ENCODE peak calls at places on chromosome 11, in nine cellular contexts. Y is CD8-positive, alpha-beta T cell; Z is fibroblast of lung; W is lower lobe of right lung; T is retinal pigment epithelial cell; C is A549; K is HFF-Myc; J is tibial artery; H is choroid plexus epithelial cell. V is an unnamed sample.

GRCh38 chr11:113839842-113840241 is 35.5 kb downstream of the USP28 start:
- DNase-seq in K (no peak), Y (no peak), T (no peak), H (no peak), J (no peak), Z (no peak), W (no peak), C (no peak), V (peak)

GRCh38 chr11:67998150-67999045 is 5.5 kb downstream of the UNC93B1 start:
- DNase-seq in Y (no peak), W (peak), C (no peak), J (no peak), H (no peak), K (no peak), T (no peak), Z (no peak), V (no peak)

GRCh38 chr11:12694182-12694531 is 19.9 kb downstream of the TEAD1 start:
- DNase-seq in Y (no peak), H (peak), K (no peak), C (no peak), W (peak), J (no peak), T (no peak), Z (no peak), V (no peak)

GRCh38 chr11:33329705-33330329 is 72.6 kb downstream of the HIPK3 start:
- DNase-seq in T (peak), J (no peak), Y (peak), H (peak), Z (peak), C (peak), K (peak), W (no peak), V (peak)

GRCh38 chr11:96869207-96869606 is 479.4 kb downstream of the JRKL start:
- DNase-seq in H (no peak), W (no peak), T (peak), C (no peak), J (no peak), Y (no peak), Z (peak), K (no peak), V (no peak)

GRCh38 chr11:70297341-70297740 is 26.9 kb downstream of the PPFIA1 start:
- DNase-seq in T (no peak), J (no peak), K (no peak), W (no peak), Y (no peak), H (peak), Z (no peak), C (no peak), V (no peak)

GRCh38 chr11:119614227-119615002 is 114.6 kb downstream of the NECTIN1 start:
- DNase-seq in J (no peak), C (no peak), T (no peak), Z (no peak), W (no peak), Y (no peak), H (no peak), K (no peak), V (no peak)

GRCh38 chr11:118984825-118985224 is 13.1 kb upstream of the CENATAC start:
- DNase-seq in H (no peak), J (no peak), Z (no peak), K (no peak), T (no peak), Y (no peak), C (no peak), W (no peak), V (no peak)

GRCh38 chr11:63489879-63490278 is 1.1 kb downstream of the PLAAT5 start:
- DNase-seq in K (no peak), C (no peak), J (no peak), Y (no peak), T (no peak), H (peak), Z (peak), W (no peak), V (no peak)

GRCh38 chr11:35157814-35158213 is 18.8 kb downstream of the CD44 start:
- DNase-seq in K (no peak), H (no peak), Y (no peak), T (no peak), W (no peak), C (no peak), J (no peak), Z (no peak), V (no peak)

GRCh38 chr11:45321031-45321595 is 35.0 kb upstream of the SYT13 start:
- DNase-seq in J (peak), W (no peak), K (no peak), Y (no peak), H (no peak), Z (no peak), C (no peak), T (no peak), V (no peak)

GRCh38 chr11:29025001-29025400 is 916.8 kb downstream of the METTL15 start:
- DNase-seq in Y (no peak), T (no peak), C (no peak), H (peak), Z (no peak), K (no peak), W (no peak), J (no peak), V (no peak)

GRCh38 chr11:10329935-10330334 is 25.1 kb downstream of the ADM start:
- DNase-seq in H (peak), Z (peak), K (no peak), T (no peak), J (no peak), C (no peak), W (no peak), Y (no peak), V (no peak)

GRCh38 chr11:116420770-116421528 is 351.8 kb downstream of the BUD13 start:
- DNase-seq in Z (no peak), J (no peak), W (no peak), K (no peak), Y (no peak), H (peak), C (no peak), T (no peak), V (no peak)

GRCh38 chr11:35138606-35138948 is 394 bp upstream of the CD44 start:
- DNase-seq in T (no peak), J (no peak), Y (no peak), Z (no peak), K (no peak), C (peak), W (no peak), H (no peak), V (no peak)

GRCh38 chr11:64448599-64449380 is 89.8 kb downstream of the RPS6KA4 start:
- DNase-seq in K (no peak), C (peak), J (peak), H (peak), W (peak), Z (peak), Y (peak), T (no peak), V (no peak)

GRCh38 chr11:57391546-57391945 is 1.1 kb upstream of the PRG2 start:
- DNase-seq in W (no peak), H (no peak), C (no peak), K (no peak), T (no peak), Y (no peak), J (no peak), Z (no peak), V (no peak)

GRCh38 chr11:1303973-1304372 is 5.5 kb downstream of the TOLLIP start:
- DNase-seq in T (no peak), H (peak), Y (no peak), J (peak), Z (peak), C (no peak), W (peak), K (no peak), V (no peak)

GRCh38 chr11:36258730-36259360 is 30.4 kb downstream of the COMMD9 start:
- DNase-seq in H (peak), W (no peak), T (peak), Y (no peak), K (peak), C (peak), J (peak), Z (peak), V (no peak)

GRCh38 chr11:106077609-106078517 is at the start of gene AASDHPPT:
- DNase-seq in Y (no peak), C (peak), H (peak), K (no peak), W (no peak), T (no peak), Z (peak), J (no peak), V (no peak)

GRCh38 chr11:71432761-71433647 is 15.2 kb downstream of the DHCR7 start:
- DNase-seq in H (no peak), Z (no peak), T (no peak), W (no peak), C (no peak), K (no peak), Y (no peak), J (no peak), V (no peak)

GRCh38 chr11:11279956-11280689 is 72.9 kb downstream of the CSNK2A3 start:
- DNase-seq in J (no peak), Z (peak), W (no peak), K (no peak), C (no peak), Y (no peak), T (no peak), H (peak), V (no peak)

GRCh38 chr11:97888641-97889040 is 1132.1 kb upstream of the CNTN5 start:
- DNase-seq in W (no peak), K (no peak), T (no peak), H (no peak), Z (no peak), J (no peak), Y (no peak), C (no peak), V (no peak)

GRCh38 chr11:111372538-111372937 is 6.5 kb downstream of the POU2AF1 start:
- DNase-seq in H (no peak), T (no peak), K (no peak), C (no peak), J (no peak), Y (no peak), W (no peak), Z (no peak), V (no peak)

GRCh38 chr11:67311556-67312082 is 8.3 kb downstream of the SSH3 start:
- DNase-seq in Z (no peak), C (no peak), Y (no peak), T (no peak), K (no peak), H (no peak), W (no peak), J (no peak), V (no peak)

GRCh38 chr11:86784247-86784681 is 16.1 kb upstream of the PRSS23 start:
- DNase-seq in C (no peak), Z (peak), W (no peak), K (no peak), Y (no peak), H (peak), T (no peak), J (no peak), V (no peak)

GRCh38 chr11:3154001-3154599 is 11.0 kb downstream of the OSBPL5 start:
- DNase-seq in W (no peak), C (no peak), Y (no peak), Z (no peak), T (no peak), J (peak), H (peak), K (no peak), V (no peak)

GRCh38 chr11:126631399-126631798 is 275.9 kb downstream of the ST3GAL4 start:
- DNase-seq in C (no peak), Y (no peak), K (no peak), J (no peak), H (no peak), Z (no peak), W (no peak), T (no peak), V (no peak)

GRCh38 chr11:46377266-46377665 is 4.2 kb upstream of the MDK start:
- DNase-seq in Y (no peak), J (no peak), H (no peak), K (no peak), W (no peak), C (no peak), T (no peak), Z (no peak), V (no peak)

GRCh38 chr11:67303989-67304411 is 670 bp downstream of the SSH3 start:
- DNase-seq in W (peak), H (no peak), C (no peak), J (peak), Z (no peak), T (no peak), Y (no peak), K (no peak), V (no peak)

DNA sequence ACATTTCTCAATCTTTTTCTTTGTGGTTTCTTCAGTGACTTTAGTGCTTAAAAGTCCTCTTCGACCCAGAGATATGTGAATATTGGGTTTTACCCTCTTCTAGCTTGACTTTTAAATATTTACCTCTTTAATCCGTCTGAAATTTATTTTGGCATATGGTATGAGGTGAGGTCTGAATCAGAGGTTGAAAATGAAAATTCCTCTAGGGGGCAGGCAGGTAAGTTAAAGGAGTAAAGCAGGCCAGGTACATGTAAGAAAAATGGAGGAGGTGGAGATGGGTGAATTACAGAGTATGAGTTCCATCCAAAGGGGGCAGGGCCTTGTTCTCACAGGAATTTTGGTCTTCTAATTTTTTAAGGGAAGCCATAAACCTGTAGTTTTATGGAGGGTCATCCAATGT is 263.8 kb upstream of the NARS2 start:
- DNase-seq in Z (peak), K (no peak), W (no peak), J (no peak), T (no peak), C (no peak), H (no peak), Y (no peak), V (no peak)
- TF ChIP-seq CTCF in Z (no peak), K (no peak), W (no peak), J (no peak), T (no peak), C (no peak), H (no peak), Y (no peak), V (peak)

GRCh38 chr11:47950396-47950795 is 30.0 kb upstream of the PTPRJ start:
- DNase-seq in Y (peak), C (no peak), H (peak), K (no peak), T (no peak), Z (no peak), W (peak), J (no peak), V (peak)
- H3K4me3 ChIP-seq in Y (no peak), C (no peak), H (no peak), K (no peak), T (no peak), Z (no peak), W (no peak), J (no peak), V (no peak)

DNA sequence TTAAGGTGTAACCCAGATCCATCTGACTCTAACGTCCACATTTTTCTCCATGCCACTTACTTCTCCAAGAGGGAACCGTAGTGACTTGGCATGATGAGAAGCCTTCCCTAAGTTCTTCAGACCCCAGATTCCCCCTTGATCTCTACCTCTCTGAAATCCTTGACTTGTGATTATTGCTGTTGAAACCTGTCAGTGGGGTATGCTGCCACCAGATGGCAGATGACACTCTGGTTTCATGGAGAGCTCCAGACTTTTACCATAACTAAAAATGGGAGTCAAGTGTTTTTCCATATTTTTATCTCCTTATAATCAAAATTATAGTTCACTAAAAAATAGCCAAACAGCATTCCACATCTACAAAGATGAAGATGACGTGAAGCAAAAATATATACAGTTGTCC is 504.2 kb downstream of the SOX6 start:
- DNase-seq in C (no peak), Y (no peak), W (no peak), T (no peak), K (no peak), J (no peak), Z (peak), H (peak), V (no peak)
- TF ChIP-seq CTCF in C (peak), Y (no peak), W (peak), T (peak), K (peak), J (no peak), Z (peak), H (peak), V (peak)

GRCh38 chr11:62133328-62134065 is 9.7 kb downstream of the INCENP start:
- DNase-seq in Y (no peak), W (no peak), J (peak), C (no peak), T (no peak), K (no peak), H (no peak), Z (no peak), V (no peak)
- H3K4me3 ChIP-seq in Y (no peak), W (no peak), J (no peak), C (no peak), T (no peak), K (no peak), H (no peak), Z (no peak), V (no peak)

DNA sequence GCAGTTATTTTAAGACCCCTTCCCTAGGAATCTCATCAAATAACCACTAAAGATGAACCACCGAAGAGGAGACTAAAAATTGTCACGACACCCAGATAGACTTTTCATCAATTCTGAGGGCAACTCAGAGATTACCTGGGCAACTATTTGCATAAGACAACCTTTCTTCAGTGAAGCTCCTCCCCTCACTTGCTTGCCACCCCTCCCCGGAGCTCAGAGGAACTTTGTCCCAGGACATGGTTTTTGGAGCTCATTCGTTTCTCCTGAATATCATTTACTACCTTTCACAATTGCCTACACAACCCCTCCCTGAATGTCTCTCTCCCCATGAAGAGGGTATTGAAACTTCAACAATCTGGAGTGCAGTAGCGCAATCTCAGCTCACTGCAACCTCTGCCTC is 3.9 kb downstream of the AGBL2 start:
- DNase-seq in H (no peak), W (no peak), K (no peak), Z (no peak), J (no peak), C (no peak), T (no peak), Y (no peak), V (no peak)
- TF ChIP-seq CTCF in H (no peak), W (no peak), K (no peak), Z (no peak), J (no peak), C (no peak), T (no peak), Y (no peak), V (no peak)

V was measured in GM12864.